ENCODE peak calls at places on chromosomes 16 and 17, in five cellular contexts. Y, E, Q, W and N are unnamed samples.

GRCh38 chr17:49723423-49723822 is 15.7 kb upstream of the SLC35B1 start:
- DNase-seq in W (no peak), Q (peak; percentile 19), E (no peak), Y (no peak), N (no peak)

GRCh38 chr17:71959129-71959528 is 161.7 kb upstream of the SOX9 start:
- DNase-seq in E (peak; percentile 9), Q (no peak), Y (no peak), W (no peak), N (no peak)

GRCh38 chr16:88759245-88759975 is 25.6 kb downstream of the PIEZO1 start:
- DNase-seq in W (peak; percentile 55), Q (peak; percentile 95), E (no peak), Y (no peak), N (peak; percentile 48)

GRCh38 chr17:56815711-56816110 is 18.0 kb downstream of the C17orf67 start:
- DNase-seq in Q (no peak), Y (no peak), E (no peak), W (no peak), N (peak; percentile 74)

GRCh38 chr17:4509923-4510614 is 11.4 kb downstream of the SPNS2 start:
- DNase-seq in E (no peak), Q (no peak), W (peak; percentile 51), Y (no peak), N (peak; percentile 50)

GRCh38 chr16:86221085-86221484 is 289.2 kb upstream of the FOXF1 start:
- DNase-seq in W (peak; percentile 24), Y (no peak), Q (no peak), E (no peak), N (no peak)

GRCh38 chr16:56451753-56452689 is 667 bp downstream of the OGFOD1 start:
- DNase-seq in E (peak; percentile 69), Q (peak; percentile 75), W (no peak), Y (peak; percentile 3), N (peak; percentile 62)

GRCh38 chr16:50743575-50744225 is 1.8 kb downstream of the CYLD start:
- DNase-seq in Q (no peak), Y (no peak), W (no peak), E (no peak), N (no peak)

GRCh38 chr16:89197033-89197632 is 3.2 kb downstream of the SLC22A31 start:
- DNase-seq in Q (no peak), W (no peak), Y (no peak), E (no peak), N (no peak)

GRCh38 chr17:77892469-77893143 is 65.9 kb upstream of the TNRC6C start:
- DNase-seq in E (no peak), Q (peak; percentile 61), W (no peak), Y (no peak), N (peak; percentile 28)

GRCh38 chr16:17409894-17410293 is 60.9 kb downstream of the XYLT1 start:
- DNase-seq in E (no peak), Y (no peak), Q (no peak), W (no peak), N (no peak)